ENCODE peak calls at places on chromosome 18, in four cellular contexts. E is hepatocyte, I is stomach, O is thoracic aorta. P is an unnamed sample.

GRCh38 chr18:46625069-46625468 is 32.0 kb downstream of the LOXHD1 start:
- DNase-seq in O (no peak), I (no peak), E (no peak), P (no peak)

GRCh38 chr18:36625386-36625785 is 203.4 kb downstream of the TPGS2 start:
- DNase-seq in E (no peak), I (no peak), O (no peak), P (no peak)

GRCh38 chr18:32372381-32373061 is 98.2 kb downstream of the GAREM1 start:
- DNase-seq in I (peak; percentile 81), O (no peak), E (peak; percentile 80), P (no peak)

GRCh38 chr18:76578571-76579300 is 83.7 kb upstream of the ZNF516 start:
- DNase-seq in I (no peak), E (no peak), O (no peak), P (no peak)

GRCh38 chr18:46265190-46266156 is 161.3 kb downstream of the HAUS1 start:
- DNase-seq in E (no peak), O (no peak), I (no peak), P (no peak)

GRCh38 chr18:31791817-31792579 is 31.3 kb upstream of the SLC25A52 start:
- DNase-seq in I (no peak), O (no peak), E (no peak), P (no peak)

GRCh38 chr18:73168171-73168570 is 300.4 kb upstream of the NETO1 start:
- DNase-seq in E (no peak), I (no peak), O (no peak), P (no peak)

GRCh38 chr18:48330016-48330991 is 78.9 kb downstream of the ZBTB7C start:
- DNase-seq in I (no peak), O (no peak), E (peak; percentile 35), P (no peak)

GRCh38 chr18:5611221-5611620 is 67.4 kb upstream of the EPB41L3 start:
- DNase-seq in O (no peak), I (no peak), E (no peak), P (no peak)

GRCh38 chr18:3722662-3723433 is 272.9 kb downstream of the TGIF1 start:
- DNase-seq in E (peak; percentile 55), O (no peak), I (no peak), P (no peak)

GRCh38 chr18:46294325-46294724 is 190.1 kb downstream of the HAUS1 start:
- DNase-seq in E (no peak), O (no peak), I (no peak), P (no peak)

GRCh38 chr18:8617907-8618306 is 8.7 kb downstream of the RAB12 start:
- DNase-seq in O (no peak), E (no peak), I (no peak), P (no peak)

GRCh38 chr18:8619041-8619440 is 9.8 kb downstream of the RAB12 start:
- DNase-seq in O (no peak), I (no peak), E (no peak), P (no peak)

GRCh38 chr18:8623549-8624106 is 14.4 kb downstream of the RAB12 start:
- DNase-seq in O (no peak), E (no peak), I (no peak), P (no peak)

GRCh38 chr18:8619835-8620577 is 10.8 kb downstream of the RAB12 start:
- DNase-seq in I (no peak), O (no peak), E (no peak), P (no peak)

GRCh38 chr18:8620845-8621244 is 11.6 kb downstream of the RAB12 start:
- DNase-seq in O (no peak), I (no peak), E (no peak), P (no peak)
- H3K4me1 ChIP-seq in O (peaks cover 14% of the 10 kb centered on the region), I (peaks cover 18% of the 10 kb centered on the region), E (peaks cover 3% of the 10 kb centered on the region), P (no peaks in the 10 kb centered on the region)

GRCh38 chr18:78891185-78891762 is 88.3 kb upstream of the SALL3 start:
- DNase-seq in E (no peak), O (no peak), I (no peak), P (no peak)
- H3K9me3 ChIP-seq in E (peaks cover 8% of the 10 kb centered on the region), O (peaks cover 13% of the 10 kb centered on the region), I (peaks cover 4% of the 10 kb centered on the region), P (peaks cover 9% of the 10 kb centered on the region)

GRCh38 chr18:58005885-58006523 is 38.0 kb upstream of the NEDD4L start:
- DNase-seq in O (no peak), E (no peak), I (no peak), P (no peak)

GRCh38 chr18:58005036-58005435 is 39.0 kb upstream of the NEDD4L start:
- DNase-seq in I (no peak), O (no peak), E (no peak), P (no peak)

GRCh38 chr18:57998461-57998860 is 45.6 kb upstream of the NEDD4L start:
- DNase-seq in E (no peak), I (no peak), O (no peak), P (no peak)

GRCh38 chr18:58009166-58009565 is 34.9 kb upstream of the NEDD4L start:
- DNase-seq in O (no peak), I (no peak), E (no peak), P (no peak)

GRCh38 chr18:58004317-58004716 is 39.7 kb upstream of the NEDD4L start:
- DNase-seq in O (no peak), E (no peak), I (no peak), P (no peak)
- H3K4me1 ChIP-seq in O (no peaks in the 10 kb centered on the region), E (no peaks in the 10 kb centered on the region), I (no peaks in the 10 kb centered on the region), P (no peaks in the 10 kb centered on the region)

DNA sequence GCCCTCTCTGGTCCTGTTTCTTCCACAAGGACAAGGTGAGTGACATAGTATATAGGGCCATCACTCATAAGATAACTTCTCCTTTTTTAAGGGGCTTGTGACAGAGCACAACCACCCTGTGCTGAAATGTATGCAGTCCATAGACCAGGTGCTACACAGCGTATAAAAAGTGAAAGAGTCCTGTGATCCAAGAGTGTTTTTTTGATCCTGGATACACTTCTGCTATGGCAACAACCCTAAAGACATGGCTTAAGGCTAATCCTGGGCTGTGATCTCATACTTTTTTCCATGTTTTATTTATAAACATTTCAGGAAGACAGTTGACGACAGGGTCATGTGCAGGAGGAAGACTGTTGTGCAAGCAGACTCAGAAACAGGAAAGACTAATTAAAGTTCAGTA is 400.5 kb upstream of the TCF4 start:
- DNase-seq in O (no peak), I (no peak), E (peak; percentile 57), P (no peak)
- H3K9me3 ChIP-seq in O (peaks cover 3% of the 10 kb centered on the region), I (no peaks in the 10 kb centered on the region), E (no peaks in the 10 kb centered on the region), P (no peaks in the 10 kb centered on the region)

GRCh38 chr18:23191232-23191631 is 55.9 kb downstream of the CABLES1 start:
- DNase-seq in E (no peak), I (no peak), O (no peak), P (no peak)
- H3K4me1 ChIP-seq in E (peaks cover 23% of the 10 kb centered on the region), I (peaks cover 6% of the 10 kb centered on the region), O (no peaks in the 10 kb centered on the region), P (no peaks in the 10 kb centered on the region)

DNA sequence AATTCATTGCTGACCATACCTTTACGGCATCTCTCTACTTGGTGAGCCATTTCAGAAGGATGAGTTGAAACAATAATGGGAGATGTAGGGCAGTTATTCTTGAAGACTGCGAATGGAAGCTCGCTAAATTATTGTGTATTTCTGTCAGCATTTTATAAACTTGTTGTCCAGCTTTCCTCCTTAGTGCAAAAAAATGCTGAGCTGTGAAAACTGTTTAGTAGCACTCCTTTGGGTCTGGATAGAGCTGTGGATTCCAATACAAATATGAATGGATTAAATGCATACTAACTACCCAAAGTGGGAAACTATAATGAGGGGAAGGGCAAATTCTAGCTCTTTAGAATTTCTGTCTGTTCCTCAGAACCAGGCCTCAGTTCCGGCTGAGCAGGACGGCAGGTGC is 461.6 kb downstream of the TXNL1 start:
- DNase-seq in O (no peak), E (no peak), I (no peak), P (no peak)
- H3K9me3 ChIP-seq in O (no peaks in the 10 kb centered on the region), E (no peaks in the 10 kb centered on the region), I (no peaks in the 10 kb centered on the region), P (no peaks in the 10 kb centered on the region)

P was measured in ascending aorta.